ENCODE peak calls at places on chromosomes 7 and 10, in five cellular contexts. N is small intestine, P is tibial nerve, V is fibroblast of the conjunctiva, G is NCI-H345. T is an unnamed sample.
A peak's percentile ranks its signal among the peaks of the same experiment; 100 is the strongest.

GRCh38 chr7:82044497-82045080 is 274.7 kb upstream of the HGF start:
- DNase-seq in G (peak; percentile 67), N (peak; percentile 47), V (peak; percentile 44), P (peak; percentile 76), T (peak; percentile 54)

GRCh38 chr7:108348913-108349312 is 107.3 kb downstream of the NRCAM start:
- DNase-seq in G (no peak), N (no peak), P (no peak), V (peak; percentile 70), T (no peak)

GRCh38 chr10:122468923-122469781 is 7.8 kb downstream of the HTRA1 start:
- DNase-seq in V (peak; percentile 94), G (no peak), N (no peak), P (peak; percentile 71), T (peak; percentile 58)

GRCh38 chr10:84783386-84783785 is 455.0 kb downstream of the CCSER2 start:
- DNase-seq in V (no peak), N (peak; percentile 8), P (peak; percentile 13), G (peak; percentile 39), T (peak; percentile 71)

GRCh38 chr7:68587599-68587998 is 1010.7 kb upstream of the AUTS2 start:
- DNase-seq in P (no peak), V (no peak), N (no peak), G (no peak), T (no peak)

GRCh38 chr10:90530526-90530925 is 327.3 kb downstream of the HTR7 start:
- DNase-seq in V (no peak), P (no peak), N (no peak), G (no peak), T (peak; percentile 13)

GRCh38 chr10:48291190-48291589 is 15.3 kb upstream of the MAPK8 start:
- DNase-seq in G (no peak), V (no peak), P (no peak), N (peak; percentile 76), T (peak; percentile 45)

GRCh38 chr7:93055543-93056107 is 62.2 kb downstream of the SAMD9 start:
- DNase-seq in P (no peak), N (peak; percentile 50), G (peak; percentile 48), V (peak; percentile 17), T (peak; percentile 54)

GRCh38 chr7:157615101-157615817 is 278.5 kb downstream of the DNAJB6 start:
- DNase-seq in G (no peak), P (peak; percentile 9), N (no peak), V (no peak), T (no peak)

GRCh38 chr7:17939111-17939669 is 1.1 kb downstream of the SNX13 start:
- DNase-seq in N (peak; percentile 36), V (no peak), P (no peak), G (no peak), T (peak; percentile 11)

GRCh38 chr10:128469515-128469914 is 343.3 kb upstream of the MKI67 start:
- DNase-seq in V (no peak), G (no peak), P (no peak), N (no peak), T (no peak)

GRCh38 chr10:124671486-124672075 is 72.6 kb downstream of the FAM53B start:
- DNase-seq in P (peak; percentile 51), V (peak; percentile 42), G (no peak), N (no peak), T (peak; percentile 39)